ENCODE peak calls at places on chromosomes 3 and 15, in nine cellular contexts. Z, S, G, E, L, V, Q, M and R are unnamed samples.

GRCh38 chr15:70680817-70681216 is 82.5 kb downstream of the UACA start:
- DNase-seq in E (no peak), Z (no peak), Q (no peak), V (no peak), L (no peak), S (no peak), M (no peak), G (no peak), R (no peak)

GRCh38 chr3:5019411-5020261 is 40.4 kb downstream of the BHLHE40 start:
- DNase-seq in G (no peak), M (no peak), Z (no peak), Q (no peak), E (peak), L (no peak), V (no peak), S (no peak), R (no peak)

GRCh38 chr3:4821331-4821730 is 157.9 kb upstream of the BHLHE40 start:
- DNase-seq in V (no peak), Q (peak), S (no peak), G (no peak), M (no peak), E (no peak), Z (no peak), L (no peak), R (no peak)

GRCh38 chr15:85789496-85789875 is 5.2 kb downstream of the KLHL25 start:
- DNase-seq in E (no peak), L (no peak), M (no peak), S (no peak), Q (no peak), Z (no peak), V (no peak), G (no peak), R (no peak)

GRCh38 chr15:65828566-65828965 is 36.5 kb upstream of the DENND4A start:
- DNase-seq in E (no peak), S (no peak), M (no peak), Q (no peak), Z (no peak), G (no peak), V (no peak), L (no peak), R (peak)

GRCh38 chr3:189826566-189826965 is 195.4 kb downstream of the TP63 start:
- DNase-seq in M (no peak), S (no peak), V (no peak), L (no peak), G (no peak), E (no peak), Q (no peak), Z (no peak), R (no peak)

GRCh38 chr3:22734207-22734606 is 468.9 kb upstream of the UBE2E2 start:
- DNase-seq in M (no peak), Q (no peak), Z (no peak), S (no peak), E (no peak), V (no peak), G (no peak), L (no peak), R (no peak)

GRCh38 chr3:159765025-159765859 is 223.4 kb upstream of the IL12A start:
- DNase-seq in L (peak), Z (peak), G (no peak), M (peak), V (peak), Q (peak), E (peak), S (peak), R (peak)

GRCh38 chr3:122533931-122534334 is 19.2 kb upstream of the KPNA1 start:
- DNase-seq in L (no peak), Q (peak), S (no peak), G (no peak), M (peak), V (no peak), E (peak), Z (no peak), R (no peak)

GRCh38 chr3:182794806-182795369 is 1.6 kb downstream of the ATP11B start:
- DNase-seq in S (no peak), G (no peak), L (no peak), Q (no peak), E (peak), V (no peak), Z (no peak), M (no peak), R (no peak)

GRCh38 chr3:82353281-82354171 is 592.1 kb upstream of the GBE1 start:
- DNase-seq in L (no peak), E (no peak), S (no peak), G (no peak), Q (no peak), M (no peak), V (no peak), Z (no peak), R (no peak)

GRCh38 chr3:71511037-71511436 is 72.5 kb downstream of the FOXP1 start:
- DNase-seq in Q (peak), G (no peak), V (no peak), E (peak), Z (no peak), S (no peak), L (no peak), M (peak), R (no peak)

GRCh38 chr3:134211797-134212196 is 38.9 kb downstream of the RYK start:
- DNase-seq in S (peak), Q (peak), L (peak), G (no peak), E (peak), M (peak), Z (peak), V (peak), R (no peak)

GRCh38 chr3:9862391-9863235 is 17.4 kb downstream of the CIDEC start:
- DNase-seq in M (peak), G (no peak), S (peak), E (peak), Z (peak), L (peak), V (no peak), Q (peak), R (no peak)

GRCh38 chr3:157073810-157074209 is 86.1 kb downstream of the CCNL1 start:
- DNase-seq in V (peak), E (peak), Z (no peak), S (no peak), L (no peak), M (peak), G (no peak), Q (peak), R (no peak)

GRCh38 chr15:39959411-39959810 is 25.5 kb downstream of the EIF2AK4 start:
- DNase-seq in E (no peak), Z (no peak), S (no peak), V (no peak), L (no peak), Q (no peak), M (peak), G (no peak), R (no peak)

GRCh38 chr3:197189633-197190032 is 108.8 kb downstream of the DLG1 start:
- DNase-seq in Q (no peak), L (no peak), E (no peak), S (no peak), M (no peak), Z (no peak), G (no peak), V (no peak), R (no peak)

GRCh38 chr3:162274070-162274469 is 777.5 kb downstream of the OTOL1 start:
- DNase-seq in Q (no peak), M (no peak), L (no peak), V (no peak), G (no peak), E (no peak), Z (no peak), S (no peak), R (no peak)

GRCh38 chr3:187767266-187768032 is 22.2 kb upstream of the BCL6 start:
- DNase-seq in G (no peak), E (peak), S (no peak), Q (peak), L (no peak), Z (no peak), M (peak), V (no peak), R (no peak)

GRCh38 chr15:48385031-48385430 is 53.8 kb downstream of the DUT start:
- DNase-seq in V (peak), L (no peak), E (no peak), G (no peak), Z (no peak), Q (no peak), M (no peak), S (no peak), R (no peak)

GRCh38 chr15:66220587-66220986 is 33.0 kb downstream of the MEGF11 start:
- DNase-seq in L (no peak), Q (no peak), V (no peak), M (no peak), G (no peak), Z (no peak), E (no peak), S (no peak), R (no peak)

GRCh38 chr3:88113311-88114162 is 36.2 kb upstream of the C3orf38 start:
- DNase-seq in Q (peak), E (peak), M (peak), Z (peak), L (peak), S (peak), V (peak), G (no peak), R (no peak)

GRCh38 chr3:170757038-170757437 is 113.0 kb downstream of the RPL22L1 start:
- DNase-seq in Q (no peak), G (no peak), E (no peak), S (no peak), M (no peak), L (no peak), V (no peak), Z (no peak), R (no peak)

GRCh38 chr3:196971094-196971698 is 2.6 kb upstream of the PIGZ start:
- DNase-seq in E (no peak), Q (no peak), L (no peak), S (no peak), Z (no peak), G (no peak), M (no peak), V (no peak), R (no peak)

GRCh38 chr3:125440970-125441369 is 65.8 kb upstream of the ZNF148 start:
- DNase-seq in S (no peak), E (no peak), V (no peak), L (no peak), G (no peak), M (no peak), Q (no peak), Z (no peak), R (peak)

GRCh38 chr15:49624046-49624445 is 3.2 kb downstream of the DTWD1 start:
- DNase-seq in L (no peak), Q (peak), Z (no peak), S (no peak), M (peak), E (peak), V (peak), G (no peak), R (no peak)

GRCh38 chr3:126365351-126366274 is 8.4 kb upstream of the KLF15 start:
- DNase-seq in E (no peak), S (no peak), V (no peak), L (peak), M (no peak), Z (no peak), Q (no peak), G (no peak), R (no peak)

GRCh38 chr3:187759601-187760000 is 14.3 kb upstream of the BCL6 start:
- DNase-seq in L (no peak), G (no peak), S (no peak), E (no peak), Z (no peak), V (no peak), M (no peak), Q (no peak), R (no peak)

GRCh38 chr15:74789171-74789627 is 7.3 kb downstream of the CSK start:
- DNase-seq in Z (no peak), G (no peak), E (no peak), M (no peak), S (no peak), Q (no peak), V (no peak), L (no peak), R (no peak)

GRCh38 chr15:74788042-74788715 is 6.3 kb downstream of the CSK start:
- DNase-seq in E (no peak), Q (no peak), S (no peak), M (no peak), Z (no peak), L (no peak), V (no peak), G (no peak), R (no peak)

GRCh38 chr15:74788716-74789151 is 6.9 kb downstream of the CSK start:
- DNase-seq in L (peak), E (no peak), Q (no peak), M (no peak), V (no peak), Z (no peak), G (no peak), S (no peak), R (no peak)

GRCh38 chr15:74786659-74787165 is 4.8 kb downstream of the CSK start:
- DNase-seq in S (no peak), G (no peak), E (no peak), Q (no peak), Z (no peak), V (no peak), L (no peak), M (no peak), R (no peak)

DNA sequence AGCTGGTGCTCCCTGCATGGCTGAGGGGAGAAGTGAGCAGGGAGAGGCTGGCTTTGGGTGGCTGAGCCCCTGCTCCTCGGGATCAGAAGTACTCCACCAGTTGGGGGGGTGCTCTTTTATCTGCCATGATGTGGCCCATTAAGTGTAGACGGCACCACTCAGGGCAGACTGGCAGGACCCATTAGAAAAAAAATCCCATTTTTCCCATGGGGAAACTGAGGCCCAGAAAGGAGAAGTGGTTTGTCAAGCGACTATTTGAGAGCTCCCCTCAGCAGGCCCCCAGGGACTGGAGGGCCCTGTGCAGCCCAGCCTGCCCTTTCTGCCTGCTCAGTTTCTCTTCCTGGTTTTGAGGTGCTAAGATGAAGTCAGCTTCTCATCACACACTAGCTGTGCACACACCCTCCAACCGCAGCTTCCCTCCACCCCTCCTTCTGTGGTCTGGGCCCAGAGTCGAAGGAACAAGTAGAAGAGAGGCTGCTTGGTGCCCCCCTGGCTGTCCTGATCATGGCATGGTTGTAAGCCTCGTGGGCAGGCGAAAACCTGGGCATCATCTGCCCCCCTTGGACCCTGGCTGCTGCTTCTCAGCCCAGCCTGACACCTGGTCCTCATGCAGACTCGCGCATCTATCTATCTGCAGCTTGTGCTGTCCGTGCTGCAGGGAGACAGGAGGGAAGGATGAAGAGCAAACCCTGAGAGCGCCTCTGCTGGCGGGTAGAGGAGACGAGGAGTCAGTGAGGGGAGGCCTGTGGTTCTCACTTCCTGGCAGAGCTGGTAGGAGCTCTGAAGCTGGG is 5.6 kb downstream of the CSK start:
- DNase-seq in S (peak), Z (peak), E (peak), V (no peak), L (peak), M (peak), Q (no peak), G (no peak), R (no peak)
- TF ChIP-seq CTCF in S (peak), Z (peak), E (peak), V (peak), L (peak), M (peak), Q (peak), G (peak), R (peak)

GRCh38 chr15:74410502-74410901 is 23.3 kb downstream of the SEMA7A start:
- DNase-seq in Z (no peak), Q (no peak), S (no peak), L (no peak), M (no peak), V (no peak), G (no peak), E (no peak), R (no peak)

GRCh38 chr15:74413350-74414080 is 20.2 kb downstream of the SEMA7A start:
- DNase-seq in V (no peak), Z (no peak), G (no peak), S (no peak), E (no peak), Q (no peak), L (no peak), M (no peak), R (no peak)

GRCh38 chr15:74414081-74414580 is 19.6 kb downstream of the SEMA7A start:
- DNase-seq in E (no peak), Q (no peak), L (no peak), Z (no peak), G (no peak), M (no peak), V (no peak), S (no peak), R (no peak)

GRCh38 chr15:74411686-74412085 is 22.1 kb downstream of the SEMA7A start:
- DNase-seq in L (no peak), Z (no peak), G (no peak), V (no peak), Q (no peak), M (no peak), E (no peak), S (no peak), R (no peak)

GRCh38 chr15:74412159-74412558 is 21.6 kb downstream of the SEMA7A start:
- DNase-seq in V (no peak), Z (no peak), Q (no peak), L (no peak), M (no peak), G (no peak), S (no peak), E (no peak), R (no peak)
- TF ChIP-seq CTCF in V (no peak), Z (no peak), Q (no peak), L (no peak), M (no peak), G (no peak), S (no peak), E (no peak), R (no peak)

DNA sequence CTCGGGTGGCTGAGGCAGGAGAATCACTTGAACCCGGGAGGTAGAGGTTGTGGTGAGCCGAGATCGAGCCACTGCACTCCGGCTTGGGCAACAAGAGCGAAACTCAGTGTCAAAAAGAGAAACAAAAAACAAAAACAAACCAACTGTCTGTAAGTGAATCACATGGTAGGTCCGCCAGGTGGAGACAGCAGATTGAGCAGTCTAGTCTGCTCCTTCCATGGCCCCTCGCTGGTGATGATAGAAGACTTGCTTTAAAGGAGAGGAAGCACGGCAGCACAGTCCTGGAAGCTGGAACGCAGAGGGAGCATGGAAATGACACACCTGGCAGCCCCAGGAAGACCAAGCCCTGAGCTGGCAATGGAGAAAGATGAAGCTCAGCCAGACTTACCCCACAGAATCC is 31.4 kb upstream of the MGLL start:
- DNase-seq in M (no peak), S (no peak), Q (no peak), L (peak), G (no peak), V (no peak), Z (peak), E (no peak), R (peak)
- TF ChIP-seq CTCF in M (no peak), S (no peak), Q (peak), L (no peak), G (no peak), V (no peak), Z (no peak), E (no peak), R (no peak)

DNA sequence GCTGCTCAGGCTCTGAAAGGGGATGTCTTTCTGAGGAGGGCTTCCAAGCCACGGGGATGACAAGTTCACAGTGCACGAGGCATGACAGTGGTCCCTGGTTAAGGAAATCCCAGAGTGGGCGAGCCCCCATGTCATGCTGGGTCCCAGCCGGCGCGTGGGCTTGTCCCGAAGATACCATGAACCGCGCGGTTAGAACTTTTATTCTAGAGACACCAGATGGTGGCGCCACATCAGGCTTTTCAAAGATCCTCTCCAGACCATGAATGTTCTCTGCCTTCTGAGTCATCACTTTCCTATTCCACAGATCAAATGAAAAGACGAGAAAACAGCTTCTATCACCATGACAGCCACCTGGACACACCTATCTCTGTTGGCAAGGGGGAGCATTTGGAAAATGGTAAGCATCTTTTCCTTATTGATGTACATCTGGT is 227.8 kb upstream of the LYSMD4 start:
- DNase-seq in E (peak), L (peak), V (no peak), Q (no peak), Z (peak), G (peak), S (no peak), M (peak), R (peak)
- TF ChIP-seq CTCF in E (peak), L (no peak), V (no peak), Q (peak), Z (peak), G (peak), S (no peak), M (no peak), R (peak)

DNA sequence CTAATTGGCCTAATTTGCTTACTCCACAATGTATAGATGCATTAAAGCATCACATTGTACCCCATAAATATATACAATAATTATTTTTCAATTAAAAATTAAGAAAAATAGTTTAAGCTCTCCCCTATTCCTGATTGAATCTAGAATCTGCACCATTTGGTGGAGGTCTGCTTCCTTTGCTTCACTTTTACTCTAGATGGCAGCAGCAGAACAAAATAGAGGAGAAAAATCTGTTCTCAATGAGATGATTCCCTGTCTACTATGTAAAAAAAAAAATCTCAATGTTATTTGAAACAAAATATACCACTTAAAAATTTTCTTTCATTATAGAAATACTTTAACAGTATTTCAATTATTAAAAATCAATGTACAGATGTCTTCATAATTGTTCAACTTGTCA is 109.6 kb upstream of the FXR1 start:
- DNase-seq in Q (peak), L (no peak), E (peak), Z (peak), S (no peak), M (peak), G (no peak), V (no peak), R (no peak)
- TF ChIP-seq CTCF in Q (peak), L (no peak), E (peak), Z (peak), S (peak), M (peak), G (peak), V (peak), R (peak)